ENCODE peak calls at places on chromosomes 2 and 18, in nine cellular contexts. One of them, this sample, is unnamed.

GRCh38 chr2:224410946-224411561 is 9.1 kb upstream of the FAM124B start:
- DNase-seq in stromal cell of bone marrow: peak
- DNase-seq in ELF-1: peak
- DNase-seq in KBM-7: no peak
- DNase-seq in mesothelial cell of epicardium: no peak
- DNase-seq in IMR-90: peak
- DNase-seq in cardiac muscle cell: no peak
- DNase-seq in LoVo: no peak
- DNase-seq in type B pancreatic cell: no peak
- DNase-seq in this sample: no peak

GRCh38 chr2:44934521-44934961 is 7.0 kb upstream of the SIX3 start:
- DNase-seq in stromal cell of bone marrow: no peak
- DNase-seq in mesothelial cell of epicardium: no peak
- DNase-seq in ELF-1: no peak
- DNase-seq in cardiac muscle cell: no peak
- DNase-seq in type B pancreatic cell: no peak
- DNase-seq in LoVo: no peak
- DNase-seq in IMR-90: no peak
- DNase-seq in KBM-7: peak
- DNase-seq in this sample: peak

GRCh38 chr2:127707890-127708648 is 6.8 kb downstream of the SFT2D3 start:
- DNase-seq in mesothelial cell of epicardium: no peak
- DNase-seq in type B pancreatic cell: no peak
- DNase-seq in LoVo: no peak
- DNase-seq in cardiac muscle cell: no peak
- DNase-seq in ELF-1: no peak
- DNase-seq in IMR-90: no peak
- DNase-seq in stromal cell of bone marrow: no peak
- DNase-seq in KBM-7: no peak
- DNase-seq in this sample: no peak

GRCh38 chr2:46082531-46083485 is 214.4 kb upstream of the EPAS1 start:
- DNase-seq in stromal cell of bone marrow: peak
- DNase-seq in type B pancreatic cell: no peak
- DNase-seq in KBM-7: peak
- DNase-seq in mesothelial cell of epicardium: no peak
- DNase-seq in ELF-1: no peak
- DNase-seq in IMR-90: peak
- DNase-seq in LoVo: no peak
- DNase-seq in cardiac muscle cell: no peak
- DNase-seq in this sample: no peak

GRCh38 chr2:88580088-88580487 is 47.2 kb downstream of the EIF2AK3 start:
- DNase-seq in IMR-90: no peak
- DNase-seq in KBM-7: no peak
- DNase-seq in LoVo: no peak
- DNase-seq in cardiac muscle cell: no peak
- DNase-seq in mesothelial cell of epicardium: no peak
- DNase-seq in type B pancreatic cell: no peak
- DNase-seq in ELF-1: no peak
- DNase-seq in stromal cell of bone marrow: no peak
- DNase-seq in this sample: no peak

GRCh38 chr2:11073251-11073650 is 82.0 kb upstream of the SLC66A3 start:
- DNase-seq in cardiac muscle cell: peak
- DNase-seq in type B pancreatic cell: no peak
- DNase-seq in mesothelial cell of epicardium: no peak
- DNase-seq in LoVo: no peak
- DNase-seq in stromal cell of bone marrow: peak
- DNase-seq in KBM-7: peak
- DNase-seq in ELF-1: peak
- DNase-seq in IMR-90: peak
- DNase-seq in this sample: peak

GRCh38 chr2:68103656-68104055 is 40.9 kb upstream of the C1D start:
- DNase-seq in KBM-7: no peak
- DNase-seq in type B pancreatic cell: no peak
- DNase-seq in LoVo: no peak
- DNase-seq in cardiac muscle cell: no peak
- DNase-seq in IMR-90: peak
- DNase-seq in mesothelial cell of epicardium: no peak
- DNase-seq in stromal cell of bone marrow: peak
- DNase-seq in ELF-1: no peak
- DNase-seq in this sample: no peak

GRCh38 chr2:104388296-104388695 is 465.6 kb upstream of the POU3F3 start:
- DNase-seq in ELF-1: no peak
- DNase-seq in mesothelial cell of epicardium: no peak
- DNase-seq in type B pancreatic cell: no peak
- DNase-seq in LoVo: no peak
- DNase-seq in cardiac muscle cell: no peak
- DNase-seq in stromal cell of bone marrow: no peak
- DNase-seq in KBM-7: no peak
- DNase-seq in IMR-90: no peak
- DNase-seq in this sample: no peak

GRCh38 chr2:226909131-226909530 is 73.3 kb downstream of the RHBDD1 start:
- DNase-seq in IMR-90: peak
- DNase-seq in cardiac muscle cell: no peak
- DNase-seq in type B pancreatic cell: no peak
- DNase-seq in mesothelial cell of epicardium: no peak
- DNase-seq in stromal cell of bone marrow: no peak
- DNase-seq in LoVo: no peak
- DNase-seq in ELF-1: no peak
- DNase-seq in KBM-7: no peak
- DNase-seq in this sample: no peak

GRCh38 chr18:69590150-69590549 is 189.5 kb downstream of the DOK6 start:
- DNase-seq in KBM-7: no peak
- DNase-seq in type B pancreatic cell: no peak
- DNase-seq in LoVo: no peak
- DNase-seq in ELF-1: no peak
- DNase-seq in cardiac muscle cell: no peak
- DNase-seq in IMR-90: peak
- DNase-seq in stromal cell of bone marrow: no peak
- DNase-seq in mesothelial cell of epicardium: no peak
- DNase-seq in this sample: no peak

GRCh38 chr2:223460774-223461211 is 141.4 kb downstream of the SCG2 start:
- DNase-seq in KBM-7: peak
- DNase-seq in ELF-1: no peak
- DNase-seq in stromal cell of bone marrow: peak
- DNase-seq in mesothelial cell of epicardium: no peak
- DNase-seq in cardiac muscle cell: no peak
- DNase-seq in LoVo: peak
- DNase-seq in type B pancreatic cell: no peak
- DNase-seq in IMR-90: peak
- DNase-seq in this sample: peak

GRCh38 chr18:27967938-27968803 is 208.8 kb downstream of the CDH2 start:
- DNase-seq in type B pancreatic cell: no peak
- DNase-seq in LoVo: no peak
- DNase-seq in stromal cell of bone marrow: no peak
- DNase-seq in ELF-1: no peak
- DNase-seq in IMR-90: peak
- DNase-seq in KBM-7: no peak
- DNase-seq in mesothelial cell of epicardium: no peak
- DNase-seq in cardiac muscle cell: peak
- DNase-seq in this sample: no peak